ENCODE peak calls at places on chromosomes 5 and 9, in four cellular contexts. One of them, this sample, is unnamed.
A peak's percentile ranks its signal among the peaks of the same experiment; 100 is the strongest.

GRCh38 chr9:2489838-2490314 is 131.7 kb upstream of the VLDLR start:
- DNase-seq in foreskin fibroblast: peak; percentile 21
- DNase-seq in NB4: no peak
- DNase-seq in CD8-positive, alpha-beta T cell: no peak
- DNase-seq in this sample: peak; percentile 83

GRCh38 chr9:137488330-137488653 is 29.2 kb upstream of the NSMF start:
- DNase-seq in foreskin fibroblast: no peak
- DNase-seq in NB4: no peak
- DNase-seq in CD8-positive, alpha-beta T cell: no peak
- DNase-seq in this sample: no peak

GRCh38 chr5:152505442-152506042 is 100.5 kb upstream of the NMUR2 start:
- DNase-seq in foreskin fibroblast: peak; percentile 12
- DNase-seq in NB4: peak; percentile 66
- DNase-seq in CD8-positive, alpha-beta T cell: no peak
- DNase-seq in this sample: peak; percentile 59

GRCh38 chr9:129355641-129356040 is 177.6 kb upstream of the IER5L start:
- DNase-seq in foreskin fibroblast: no peak
- DNase-seq in NB4: no peak
- DNase-seq in CD8-positive, alpha-beta T cell: no peak
- DNase-seq in this sample: no peak

GRCh38 chr5:77816686-77817085 is 40.5 kb upstream of the TBCA start:
- DNase-seq in foreskin fibroblast: no peak
- DNase-seq in NB4: no peak
- DNase-seq in CD8-positive, alpha-beta T cell: no peak
- DNase-seq in this sample: no peak

GRCh38 chr5:57582578-57583070 is 100.0 kb upstream of the ACTBL2 start:
- DNase-seq in foreskin fibroblast: no peak
- DNase-seq in NB4: no peak
- DNase-seq in CD8-positive, alpha-beta T cell: no peak
- DNase-seq in this sample: no peak

GRCh38 chr5:35780236-35780635 is 76.5 kb upstream of the IL7R start:
- DNase-seq in foreskin fibroblast: no peak
- DNase-seq in NB4: no peak
- DNase-seq in CD8-positive, alpha-beta T cell: peak; percentile 22
- DNase-seq in this sample: no peak

GRCh38 chr5:36398137-36398536 is 96.4 kb upstream of the RANBP3L start:
- DNase-seq in foreskin fibroblast: no peak
- DNase-seq in NB4: peak; percentile 64
- DNase-seq in CD8-positive, alpha-beta T cell: no peak
- DNase-seq in this sample: peak; percentile 69

GRCh38 chr5:36552626-36553393 is 53.6 kb upstream of the SLC1A3 start:
- DNase-seq in foreskin fibroblast: no peak
- DNase-seq in NB4: no peak
- DNase-seq in CD8-positive, alpha-beta T cell: no peak
- DNase-seq in this sample: peak; percentile 27

GRCh38 chr5:135553688-135554462 is 18.1 kb upstream of the NEUROG1 start:
- DNase-seq in foreskin fibroblast: no peak
- DNase-seq in NB4: no peak
- DNase-seq in CD8-positive, alpha-beta T cell: no peak
- DNase-seq in this sample: peak; percentile 21

GRCh38 chr5:32230356-32231099 is 56.4 kb upstream of the GOLPH3 start:
- DNase-seq in foreskin fibroblast: no peak
- DNase-seq in NB4: peak; percentile 63
- DNase-seq in CD8-positive, alpha-beta T cell: no peak
- DNase-seq in this sample: no peak

GRCh38 chr9:95095619-95096355 is 221.7 kb downstream of the FANCC start:
- DNase-seq in foreskin fibroblast: no peak
- DNase-seq in NB4: no peak
- DNase-seq in CD8-positive, alpha-beta T cell: no peak
- DNase-seq in this sample: no peak

GRCh38 chr9:111940697-111941096 is 44.1 kb downstream of the UGCG start:
- DNase-seq in foreskin fibroblast: no peak
- DNase-seq in NB4: no peak
- DNase-seq in CD8-positive, alpha-beta T cell: no peak
- DNase-seq in this sample: peak; percentile 39

GRCh38 chr5:39578887-39579497 is 154.2 kb upstream of the DAB2 start:
- DNase-seq in foreskin fibroblast: no peak
- DNase-seq in NB4: peak; percentile 42
- DNase-seq in CD8-positive, alpha-beta T cell: no peak
- DNase-seq in this sample: peak; percentile 39

GRCh38 chr5:134506054-134507039 is 19.1 kb upstream of the JADE2 start:
- DNase-seq in foreskin fibroblast: no peak
- DNase-seq in NB4: no peak
- DNase-seq in CD8-positive, alpha-beta T cell: no peak
- DNase-seq in this sample: no peak

GRCh38 chr5:175321927-175322532 is 122.0 kb downstream of the DRD1 start:
- DNase-seq in foreskin fibroblast: no peak
- DNase-seq in NB4: peak; percentile 42
- DNase-seq in CD8-positive, alpha-beta T cell: no peak
- DNase-seq in this sample: no peak

GRCh38 chr5:34611829-34612415 is 44.2 kb upstream of the RAI14 start:
- DNase-seq in foreskin fibroblast: no peak
- DNase-seq in NB4: no peak
- DNase-seq in CD8-positive, alpha-beta T cell: no peak
- DNase-seq in this sample: no peak

GRCh38 chr9:85610074-85610855 is 131.5 kb downstream of the AGTPBP1 start:
- DNase-seq in foreskin fibroblast: peak; percentile 59
- DNase-seq in NB4: peak; percentile 74
- DNase-seq in CD8-positive, alpha-beta T cell: no peak
- DNase-seq in this sample: peak; percentile 81

GRCh38 chr5:67028371-67028770 is 168.2 kb downstream of the CD180 start:
- DNase-seq in foreskin fibroblast: no peak
- DNase-seq in NB4: no peak
- DNase-seq in CD8-positive, alpha-beta T cell: no peak
- DNase-seq in this sample: peak; percentile 30

GRCh38 chr9:14277761-14278160 is 36.2 kb downstream of the NFIB start:
- DNase-seq in foreskin fibroblast: no peak
- DNase-seq in NB4: no peak
- DNase-seq in CD8-positive, alpha-beta T cell: no peak
- DNase-seq in this sample: no peak

GRCh38 chr5:31913796-31914188 is 260.3 kb downstream of the GOLPH3 start:
- DNase-seq in foreskin fibroblast: no peak
- DNase-seq in NB4: no peak
- DNase-seq in CD8-positive, alpha-beta T cell: no peak
- DNase-seq in this sample: no peak

GRCh38 chr5:170791325-170791954 is 7.9 kb downstream of the GABRP start:
- DNase-seq in foreskin fibroblast: peak; percentile 32
- DNase-seq in NB4: peak; percentile 56
- DNase-seq in CD8-positive, alpha-beta T cell: no peak
- DNase-seq in this sample: peak; percentile 56

GRCh38 chr9:38384990-38385848 is 7.3 kb upstream of the ALDH1B1 start:
- DNase-seq in foreskin fibroblast: no peak
- DNase-seq in NB4: no peak
- DNase-seq in CD8-positive, alpha-beta T cell: no peak
- DNase-seq in this sample: peak; percentile 52

GRCh38 chr5:2755811-2756210 is 4.3 kb upstream of the IRX2 start:
- DNase-seq in foreskin fibroblast: no peak
- DNase-seq in NB4: no peak
- DNase-seq in CD8-positive, alpha-beta T cell: no peak
- DNase-seq in this sample: peak; percentile 30

GRCh38 chr5:89073045-89073444 is 190.1 kb upstream of the MEF2C start:
- DNase-seq in foreskin fibroblast: no peak
- DNase-seq in NB4: peak; percentile 8
- DNase-seq in CD8-positive, alpha-beta T cell: no peak
- DNase-seq in this sample: no peak

GRCh38 chr5:82917584-82917983 is 159.6 kb downstream of the TMEM167A start:
- DNase-seq in foreskin fibroblast: no peak
- DNase-seq in NB4: no peak
- DNase-seq in CD8-positive, alpha-beta T cell: no peak
- DNase-seq in this sample: no peak

GRCh38 chr9:81256368-81256767 is 433.0 kb downstream of the TLE1 start:
- DNase-seq in foreskin fibroblast: no peak
- DNase-seq in NB4: no peak
- DNase-seq in CD8-positive, alpha-beta T cell: no peak
- DNase-seq in this sample: no peak

GRCh38 chr5:55450050-55450765 is 84.6 kb downstream of the PLPP1 start:
- DNase-seq in foreskin fibroblast: peak; percentile 45
- DNase-seq in NB4: no peak
- DNase-seq in CD8-positive, alpha-beta T cell: no peak
- DNase-seq in this sample: peak; percentile 59

GRCh38 chr5:54900906-54901725 is 84.3 kb downstream of the ESM1 start:
- DNase-seq in foreskin fibroblast: peak; percentile 86
- DNase-seq in NB4: peak; percentile 90
- DNase-seq in CD8-positive, alpha-beta T cell: no peak
- DNase-seq in this sample: peak; percentile 87

GRCh38 chr9:93808115-93809029 is 146.8 kb downstream of the BARX1 start:
- DNase-seq in foreskin fibroblast: no peak
- DNase-seq in NB4: no peak
- DNase-seq in CD8-positive, alpha-beta T cell: no peak
- DNase-seq in this sample: no peak

GRCh38 chr5:57432876-57433275 is 49.7 kb downstream of the ACTBL2 start:
- DNase-seq in foreskin fibroblast: no peak
- DNase-seq in NB4: peak; percentile 13
- DNase-seq in CD8-positive, alpha-beta T cell: no peak
- DNase-seq in this sample: no peak

GRCh38 chr5:30368064-30368463 is 825.4 kb upstream of the CDH6 start:
- DNase-seq in foreskin fibroblast: no peak
- DNase-seq in NB4: no peak
- DNase-seq in CD8-positive, alpha-beta T cell: no peak
- DNase-seq in this sample: no peak

GRCh38 chr9:101353683-101354082 is 31.1 kb downstream of the BAAT start:
- DNase-seq in foreskin fibroblast: no peak
- DNase-seq in NB4: no peak
- DNase-seq in CD8-positive, alpha-beta T cell: no peak
- DNase-seq in this sample: no peak

GRCh38 chr9:82410306-82410705 is 421.7 kb downstream of the SPATA31D1 start:
- DNase-seq in foreskin fibroblast: peak; percentile 10
- DNase-seq in NB4: no peak
- DNase-seq in CD8-positive, alpha-beta T cell: no peak
- DNase-seq in this sample: no peak

GRCh38 chr5:51829691-51830090 is 446.4 kb downstream of the ISL1 start:
- DNase-seq in foreskin fibroblast: no peak
- DNase-seq in NB4: no peak
- DNase-seq in CD8-positive, alpha-beta T cell: no peak
- DNase-seq in this sample: no peak

GRCh38 chr5:41843456-41844112 is 26.6 kb downstream of the OXCT1 start:
- DNase-seq in foreskin fibroblast: peak; percentile 44
- DNase-seq in NB4: peak; percentile 67
- DNase-seq in CD8-positive, alpha-beta T cell: no peak
- DNase-seq in this sample: peak; percentile 69

GRCh38 chr5:140361901-140362300 is 1.9 kb downstream of the SLC4A9 start:
- DNase-seq in foreskin fibroblast: no peak
- DNase-seq in NB4: no peak
- DNase-seq in CD8-positive, alpha-beta T cell: no peak
- DNase-seq in this sample: no peak

GRCh38 chr9:111896942-111897830 is 572 bp downstream of the UGCG start:
- DNase-seq in foreskin fibroblast: peak; percentile 58
- DNase-seq in NB4: peak; percentile 55
- DNase-seq in CD8-positive, alpha-beta T cell: no peak
- DNase-seq in this sample: peak; percentile 48

GRCh38 chr5:125719681-125720676 is 703.2 kb upstream of the GRAMD2B start:
- DNase-seq in foreskin fibroblast: peak; percentile 35
- DNase-seq in NB4: no peak
- DNase-seq in CD8-positive, alpha-beta T cell: no peak
- DNase-seq in this sample: no peak

GRCh38 chr5:179623001-179623905 is at the start of gene HNRNPH1:
- DNase-seq in foreskin fibroblast: peak; percentile 97
- DNase-seq in NB4: peak; percentile 98
- DNase-seq in CD8-positive, alpha-beta T cell: peak; percentile 97
- DNase-seq in this sample: peak; percentile 97

GRCh38 chr5:179623906-179624741 is 653 bp upstream of the HNRNPH1 start:
- DNase-seq in foreskin fibroblast: peak; percentile 90
- DNase-seq in NB4: peak; percentile 92
- DNase-seq in CD8-positive, alpha-beta T cell: no peak
- DNase-seq in this sample: peak; percentile 87

GRCh38 chr5:179620703-179621350 is 2.6 kb downstream of the HNRNPH1 start:
- DNase-seq in foreskin fibroblast: no peak
- DNase-seq in NB4: peak; percentile 11
- DNase-seq in CD8-positive, alpha-beta T cell: no peak
- DNase-seq in this sample: no peak

GRCh38 chr5:179621551-179621971 is 1.9 kb downstream of the HNRNPH1 start:
- DNase-seq in foreskin fibroblast: no peak
- DNase-seq in NB4: peak; percentile 36
- DNase-seq in CD8-positive, alpha-beta T cell: no peak
- DNase-seq in this sample: no peak

GRCh38 chr5:179624841-179625271 is 1.4 kb upstream of the HNRNPH1 start:
- DNase-seq in foreskin fibroblast: no peak
- DNase-seq in NB4: no peak
- DNase-seq in CD8-positive, alpha-beta T cell: no peak
- DNase-seq in this sample: no peak
- H3K4me3 ChIP-seq in foreskin fibroblast: peak overlapping the region; percentile 96
- H3K4me3 ChIP-seq in NB4: peak overlapping the region; percentile 79
- H3K4me3 ChIP-seq in CD8-positive, alpha-beta T cell: no peak overlapping the region
- H3K4me3 ChIP-seq in this sample: peak overlapping the region; percentile 71

GRCh38 chr5:169219351-169219750 is 81.6 kb downstream of the SLIT3 start:
- DNase-seq in foreskin fibroblast: no peak
- DNase-seq in NB4: no peak
- DNase-seq in CD8-positive, alpha-beta T cell: no peak
- DNase-seq in this sample: no peak

GRCh38 chr5:169219961-169220360 is 81.0 kb downstream of the SLIT3 start:
- DNase-seq in foreskin fibroblast: no peak
- DNase-seq in NB4: no peak
- DNase-seq in CD8-positive, alpha-beta T cell: no peak
- DNase-seq in this sample: no peak

GRCh38 chr5:169218176-169218575 is 82.8 kb downstream of the SLIT3 start:
- DNase-seq in foreskin fibroblast: no peak
- DNase-seq in NB4: no peak
- DNase-seq in CD8-positive, alpha-beta T cell: no peak
- DNase-seq in this sample: no peak

GRCh38 chr5:169216864-169217263 is 84.1 kb downstream of the SLIT3 start:
- DNase-seq in foreskin fibroblast: no peak
- DNase-seq in NB4: no peak
- DNase-seq in CD8-positive, alpha-beta T cell: no peak
- DNase-seq in this sample: peak; percentile 12

DNA sequence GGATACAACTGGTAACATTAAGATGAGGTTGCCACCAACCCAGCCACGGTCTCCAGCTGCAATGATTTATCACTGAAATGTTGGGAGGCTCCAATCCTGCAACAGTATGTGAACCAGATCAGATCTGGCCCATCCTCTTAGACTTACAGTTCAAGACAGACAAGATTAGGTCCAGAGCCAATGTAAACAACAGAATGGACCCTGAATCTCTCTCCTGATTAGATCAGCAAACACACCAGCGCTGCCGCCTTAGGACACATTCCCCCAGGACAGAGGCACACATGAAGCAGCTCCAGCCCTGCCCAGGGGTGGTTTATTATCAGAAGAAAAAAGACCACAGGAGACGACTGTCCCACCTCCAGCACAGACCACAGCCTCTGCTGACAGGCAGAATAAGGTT is 82.1 kb downstream of the SLIT3 start:
- DNase-seq in foreskin fibroblast: no peak
- DNase-seq in NB4: no peak
- DNase-seq in CD8-positive, alpha-beta T cell: no peak
- DNase-seq in this sample: no peak
- TF ChIP-seq CTCF in foreskin fibroblast: no peak
- TF ChIP-seq CTCF in NB4: no peak
- TF ChIP-seq CTCF in CD8-positive, alpha-beta T cell: no peak
- TF ChIP-seq CTCF in this sample: no peak

GRCh38 chr5:16127865-16128544 is 51.6 kb downstream of the MARCHF11 start:
- DNase-seq in foreskin fibroblast: no peak
- DNase-seq in NB4: no peak
- DNase-seq in CD8-positive, alpha-beta T cell: no peak
- DNase-seq in this sample: no peak
- H3K4me3 ChIP-seq in foreskin fibroblast: no peak overlapping the region
- H3K4me3 ChIP-seq in NB4: no peak overlapping the region
- H3K4me3 ChIP-seq in CD8-positive, alpha-beta T cell: no peak overlapping the region
- H3K4me3 ChIP-seq in this sample: no peak overlapping the region

GRCh38 chr9:136442330-136442729 is 2.7 kb upstream of the INPP5E start:
- DNase-seq in foreskin fibroblast: no peak
- DNase-seq in NB4: no peak
- DNase-seq in CD8-positive, alpha-beta T cell: no peak
- DNase-seq in this sample: no peak
- TF ChIP-seq CTCF in foreskin fibroblast: no peak
- TF ChIP-seq CTCF in NB4: no peak
- TF ChIP-seq CTCF in CD8-positive, alpha-beta T cell: no peak
- TF ChIP-seq CTCF in this sample: no peak

This sample was measured in AG10803.